ENCODE peak calls at places on chromosomes 4 and X, in seven cellular contexts. Z, B, F, I, G, C and U are unnamed samples.

GRCh38 chrX:51155157-51155556 is 177.5 kb upstream of the NUDT10 start:
- DNase-seq in Z (no peak), B (no peak), F (no peak), I (no peak), G (no peak), C (no peak), U (no peak)

GRCh38 chr4:5370286-5370685 is 319.0 kb downstream of the STK32B start:
- DNase-seq in Z (no peak), B (no peak), F (no peak), I (no peak), G (no peak), C (no peak), U (no peak)

GRCh38 chr4:39039108-39039507 is 6.9 kb upstream of the TMEM156 start:
- DNase-seq in Z (no peak), B (no peak), F (no peak), I (no peak), G (no peak), C (no peak), U (no peak)

GRCh38 chr4:20890752-20891151 is 190.5 kb downstream of the PACRGL start:
- DNase-seq in Z (no peak), B (no peak), F (no peak), I (no peak), G (no peak), C (no peak), U (no peak)

GRCh38 chr4:16269742-16270522 is 43.7 kb upstream of the TAPT1 start:
- DNase-seq in Z (no peak), B (peak), F (no peak), I (no peak), G (peak), C (no peak), U (no peak)

GRCh38 chr4:75930152-75930551 is 10.7 kb downstream of the NAAA start:
- DNase-seq in Z (no peak), B (no peak), F (no peak), I (no peak), G (no peak), C (no peak), U (no peak)

GRCh38 chr4:188372051-188372450 is 232.8 kb downstream of the TRIML1 start:
- DNase-seq in Z (no peak), B (no peak), F (no peak), I (no peak), G (no peak), C (no peak), U (no peak)

GRCh38 chr4:28776004-28776403 is 1915.4 kb downstream of the STIM2 start:
- DNase-seq in Z (no peak), B (no peak), F (no peak), I (no peak), G (no peak), C (no peak), U (no peak)

GRCh38 chr4:147378780-147379179 is 102.1 kb upstream of the EDNRA start:
- DNase-seq in Z (no peak), B (no peak), F (no peak), I (no peak), G (no peak), C (no peak), U (no peak)

GRCh38 chr4:56134272-56134671 is 185.5 kb downstream of the CEP135 start:
- DNase-seq in Z (no peak), B (no peak), F (no peak), I (no peak), G (no peak), C (no peak), U (no peak)

GRCh38 chr4:180695851-180696250 is 1547.4 kb upstream of the TENM3 start:
- DNase-seq in Z (no peak), B (no peak), F (no peak), I (no peak), G (no peak), C (no peak), U (no peak)

GRCh38 chrX:3299626-3300025 is 46.8 kb downstream of the MXRA5 start:
- DNase-seq in Z (no peak), B (no peak), F (no peak), I (no peak), G (no peak), C (no peak), U (no peak)

GRCh38 chr4:74583066-74583700 is 138.2 kb downstream of the AREG start:
- DNase-seq in Z (no peak), B (no peak), F (no peak), I (no peak), G (no peak), C (no peak), U (no peak)

GRCh38 chr4:184746532-184746870 is 12.6 kb upstream of the CENPU start:
- DNase-seq in Z (no peak), B (peak), F (no peak), I (no peak), G (no peak), C (no peak), U (no peak)

GRCh38 chrX:10128386-10128785 is 28.4 kb upstream of the CLCN4 start:
- DNase-seq in Z (no peak), B (no peak), F (no peak), I (no peak), G (no peak), C (no peak), U (no peak)

GRCh38 chr4:67744561-67745283 is 9.5 kb downstream of the GNRHR start:
- DNase-seq in Z (no peak), B (no peak), F (no peak), I (no peak), G (no peak), C (no peak), U (no peak)

GRCh38 chrX:14899607-14900006 is 26.4 kb downstream of the MOSPD2 start:
- DNase-seq in Z (no peak), B (no peak), F (no peak), I (no peak), G (no peak), C (no peak), U (no peak)

GRCh38 chr4:109801895-109802319 is at the start of gene CFI:
- DNase-seq in Z (no peak), B (no peak), F (no peak), I (no peak), G (no peak), C (no peak), U (no peak)

GRCh38 chr4:78645853-78646757 is 94.5 kb downstream of the ANXA3 start:
- DNase-seq in Z (no peak), B (peak), F (no peak), I (no peak), G (peak), C (no peak), U (no peak)

GRCh38 chr4:189202869-189203271 is 737.8 kb upstream of the FRG1 start:
- DNase-seq in Z (no peak), B (no peak), F (no peak), I (no peak), G (no peak), C (no peak), U (no peak)

GRCh38 chrX:22760513-22761057 is 239.2 kb upstream of the DDX53 start:
- DNase-seq in Z (no peak), B (no peak), F (no peak), I (no peak), G (no peak), C (no peak), U (no peak)

GRCh38 chr4:78079701-78080430 is 22.7 kb downstream of the FRAS1 start:
- DNase-seq in Z (no peak), B (no peak), F (no peak), I (no peak), G (no peak), C (no peak), U (no peak)

GRCh38 chrX:80929251-80929650 is 119.6 kb upstream of the BRWD3 start:
- DNase-seq in Z (no peak), B (no peak), F (no peak), I (no peak), G (no peak), C (no peak), U (no peak)

GRCh38 chr4:157271166-157271869 is 50.8 kb downstream of the GRIA2 start:
- DNase-seq in Z (no peak), B (no peak), F (no peak), I (no peak), G (no peak), C (no peak), U (no peak)

GRCh38 chr4:1500966-1501753 is 94.9 kb upstream of the NKX1-1 start:
- DNase-seq in Z (no peak), B (no peak), F (no peak), I (no peak), G (no peak), C (no peak), U (no peak)

GRCh38 chrX:39398973-39399268 is 597.7 kb downstream of the MID1IP1 start:
- DNase-seq in Z (no peak), B (no peak), F (no peak), I (no peak), G (peak), C (no peak), U (no peak)

GRCh38 chr4:92516450-92516849 is 212.7 kb downstream of the GRID2 start:
- DNase-seq in Z (no peak), B (no peak), F (no peak), I (no peak), G (no peak), C (no peak), U (no peak)

GRCh38 chr4:85932371-85933305 is 427.2 kb downstream of the MAPK10 start:
- DNase-seq in Z (no peak), B (peak), F (no peak), I (no peak), G (no peak), C (no peak), U (no peak)

GRCh38 chr4:125991398-125991797 is 676.6 kb downstream of the FAT4 start:
- DNase-seq in Z (no peak), B (no peak), F (no peak), I (no peak), G (no peak), C (no peak), U (no peak)

GRCh38 chr4:155582971-155583437 is 83.6 kb upstream of the GUCY1A1 start:
- DNase-seq in Z (no peak), B (no peak), F (no peak), I (no peak), G (no peak), C (no peak), U (no peak)

GRCh38 chr4:95360256-95360903 is 188.4 kb downstream of the UNC5C start:
- DNase-seq in Z (no peak), B (no peak), F (no peak), I (no peak), G (no peak), C (no peak), U (no peak)